ENCODE peak calls at places on chromosomes 5 and 9, in eight cellular contexts. N, V, U, C, A, D, G and B are unnamed samples.

GRCh38 chr5:170711300-170711699 is 72.2 kb upstream of the GABRP start:
- DNase-seq in N (no peak), C (no peak), V (no peak), U (no peak), A (no peak), D (no peak), G (no peak), B (no peak)

GRCh38 chr5:160470437-160471341 is 49.0 kb downstream of the PTTG1 start:
- DNase-seq in V (no peak), U (no peak), G (no peak), N (peak; percentile 68), D (no peak), C (no peak), A (no peak), B (no peak)

GRCh38 chr5:34524123-34524522 is 132.0 kb upstream of the RAI14 start:
- DNase-seq in C (no peak), G (no peak), N (peak; percentile 76), U (no peak), A (no peak), V (no peak), D (peak; percentile 85), B (peak; percentile 72)

GRCh38 chr5:66661149-66661548 is 65.0 kb downstream of the MAST4 start:
- DNase-seq in V (no peak), C (no peak), G (no peak), N (peak; percentile 94), D (peak; percentile 87), U (no peak), A (no peak), B (no peak)

GRCh38 chr5:133357758-133358157 is 254.6 kb downstream of the FSTL4 start:
- DNase-seq in A (no peak), U (no peak), C (no peak), N (no peak), G (no peak), D (no peak), V (no peak), B (no peak)

GRCh38 chr9:97840521-97840920 is 12.5 kb upstream of the FOXE1 start:
- DNase-seq in V (no peak), N (peak; percentile 78), D (no peak), U (no peak), C (no peak), A (no peak), G (no peak), B (peak; percentile 41)

GRCh38 chr5:14035859-14036440 is 91.5 kb upstream of the DNAH5 start:
- DNase-seq in D (peak; percentile 99), U (no peak), N (peak; percentile 100), C (peak; percentile 54), G (peak; percentile 86), V (peak; percentile 94), A (peak; percentile 14), B (peak; percentile 99)

GRCh38 chr5:10459080-10460055 is 17.7 kb downstream of the ROPN1L start:
- DNase-seq in V (no peak), A (no peak), C (no peak), G (no peak), N (no peak), D (no peak), U (no peak), B (no peak)

GRCh38 chr5:126265917-126266316 is 157.3 kb upstream of the GRAMD2B start:
- DNase-seq in V (no peak), U (no peak), D (no peak), N (no peak), G (no peak), C (no peak), A (no peak), B (peak; percentile 17)

GRCh38 chr5:25568989-25569625 is 924.3 kb upstream of the CDH10 start:
- DNase-seq in C (no peak), G (no peak), V (peak; percentile 33), D (no peak), U (peak; percentile 53), A (no peak), N (no peak), B (no peak)

GRCh38 chr5:95647331-95647659 is 718 bp downstream of the RFESD start:
- DNase-seq in D (no peak), N (no peak), C (no peak), A (no peak), V (no peak), G (no peak), U (no peak), B (no peak)

GRCh38 chr5:40502045-40502444 is 177.7 kb upstream of the PTGER4 start:
- DNase-seq in N (no peak), A (no peak), D (no peak), V (no peak), C (no peak), U (no peak), G (no peak), B (no peak)

GRCh38 chr5:173234129-173234793 is 745 bp downstream of the NKX2-5 start:
- DNase-seq in A (no peak), D (no peak), C (no peak), U (no peak), V (peak; percentile 69), N (no peak), G (no peak), B (no peak)

GRCh38 chr9:114680266-114681011 is 1.6 kb downstream of the TEX48 start:
- DNase-seq in A (no peak), U (no peak), G (no peak), D (peak; percentile 44), C (no peak), V (peak; percentile 25), N (no peak), B (no peak)

GRCh38 chr5:97000391-97000790 is 64.5 kb downstream of the LNPEP start:
- DNase-seq in U (no peak), A (no peak), D (no peak), C (no peak), V (no peak), G (no peak), N (peak; percentile 28), B (no peak)

GRCh38 chr9:96719538-96720315 is 58.2 kb downstream of the ZNF510 start:
- DNase-seq in A (no peak), U (no peak), V (peak; percentile 40), N (no peak), D (no peak), C (no peak), G (no peak), B (peak; percentile 35)

GRCh38 chr5:16459451-16459850 is 6.1 kb downstream of the ZNF622 start:
- DNase-seq in C (no peak), D (no peak), A (no peak), V (no peak), N (no peak), U (no peak), G (no peak), B (no peak)
- H3K4me2 ChIP-seq in C (no peak overlapping the region), D (no peak overlapping the region), A (no peak overlapping the region), V (no peak overlapping the region), N (no peak overlapping the region), U (peak overlapping the region; percentile 3), G (no peak overlapping the region), B (no peak overlapping the region)

GRCh38 chr5:51472472-51472871 is 89.2 kb downstream of the ISL1 start:
- DNase-seq in N (no peak), V (no peak), G (no peak), D (no peak), C (no peak), A (no peak), U (no peak), B (no peak)

GRCh38 chr5:51471642-51472041 is 88.4 kb downstream of the ISL1 start:
- DNase-seq in N (no peak), A (no peak), U (no peak), V (no peak), D (no peak), G (no peak), C (no peak), B (no peak)

GRCh38 chr5:51466214-51466613 is 83.0 kb downstream of the ISL1 start:
- DNase-seq in N (no peak), V (no peak), D (no peak), G (no peak), U (no peak), A (no peak), C (no peak), B (no peak)

GRCh38 chr5:51465165-51465564 is 81.9 kb downstream of the ISL1 start:
- DNase-seq in U (no peak), A (no peak), D (no peak), V (peak; percentile 52), C (no peak), N (no peak), G (peak; percentile 57), B (no peak)

DNA sequence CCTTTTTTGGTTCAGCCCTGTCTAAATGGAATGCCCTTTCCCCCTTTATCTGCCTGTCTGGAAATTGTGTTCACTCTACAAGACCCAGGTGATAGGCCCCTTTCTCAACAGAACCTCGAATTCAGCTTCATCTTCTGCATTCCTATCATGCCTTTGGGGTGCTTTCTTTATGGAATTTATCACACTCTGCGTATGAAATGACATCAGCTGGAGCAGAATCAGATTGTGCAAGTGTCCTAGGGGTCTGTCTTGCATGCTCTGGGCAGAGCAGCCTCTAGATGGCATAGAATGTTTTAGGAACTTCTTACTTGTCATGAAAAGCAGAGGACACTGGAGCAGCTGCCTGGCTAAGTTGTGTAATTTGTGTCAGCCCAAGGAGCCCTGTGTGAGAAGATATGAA is 84.9 kb downstream of the ISL1 start:
- DNase-seq in U (no peak), V (no peak), D (no peak), A (no peak), N (no peak), G (peak; percentile 25), C (no peak), B (no peak)
- H2AFZ ChIP-seq in U (no peak overlapping the region), V (no peak overlapping the region), D (no peak overlapping the region), A (no peak overlapping the region), N (no peak overlapping the region), G (no peak overlapping the region), C (no peak overlapping the region), B (no peak overlapping the region)

DNA sequence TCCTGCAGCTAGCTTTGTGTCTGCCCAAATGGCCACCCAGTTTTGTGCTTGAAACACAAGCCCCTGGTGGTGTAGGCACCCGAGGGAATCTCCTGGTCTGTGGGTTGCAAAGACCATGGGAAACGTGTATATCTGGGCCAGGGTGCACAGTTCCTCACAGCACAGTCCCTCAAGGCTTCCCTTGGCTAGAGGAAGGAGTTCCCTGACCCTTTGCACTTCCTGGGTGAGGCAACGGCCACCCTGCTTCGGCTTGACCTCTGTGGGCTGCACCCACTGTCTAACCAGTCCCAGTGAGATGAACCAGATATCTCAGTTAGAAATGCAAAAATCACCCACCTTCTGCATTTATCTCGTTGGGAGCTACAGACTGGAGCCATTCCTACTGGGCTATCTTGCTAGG is 865.0 kb upstream of the ACO1 start:
- DNase-seq in U (no peak), G (no peak), V (no peak), C (no peak), N (no peak), A (no peak), D (no peak), B (no peak)
- H3K4me2 ChIP-seq in U (no peak overlapping the region), G (no peak overlapping the region), V (no peak overlapping the region), C (no peak overlapping the region), N (no peak overlapping the region), A (no peak overlapping the region), D (no peak overlapping the region), B (no peak overlapping the region)

DNA sequence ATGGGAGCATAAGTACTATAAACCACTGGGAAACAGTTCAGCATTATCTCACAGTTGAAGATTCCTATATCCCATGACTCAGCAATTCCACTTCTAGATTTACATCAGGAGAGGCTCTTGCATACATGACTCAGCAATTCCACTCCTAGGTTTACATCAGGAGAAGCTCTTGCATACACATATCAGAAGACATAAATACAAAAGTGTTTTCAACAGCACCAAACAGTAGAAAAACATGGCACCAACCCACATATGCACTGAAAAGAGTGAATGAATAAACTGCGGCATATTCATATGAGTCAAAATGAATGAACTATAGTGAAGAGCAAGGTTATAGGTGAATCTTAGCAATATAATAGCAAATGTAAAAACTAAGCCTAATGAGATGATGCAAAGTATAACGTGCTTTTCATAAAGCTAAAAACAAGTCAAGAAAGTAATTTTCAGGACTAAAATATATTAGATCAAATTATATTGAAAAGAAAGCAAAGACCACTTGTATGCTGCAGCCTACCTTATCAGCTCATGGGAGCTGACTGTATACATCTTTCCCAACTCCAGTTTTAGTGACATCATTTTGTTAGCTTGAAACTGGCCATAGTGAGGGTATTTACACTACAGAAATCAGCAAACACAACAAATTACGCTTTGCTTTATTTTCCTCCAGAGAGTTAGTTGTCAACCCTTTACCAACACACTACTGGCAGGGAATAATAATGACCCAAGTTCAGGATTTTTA is 95.8 kb downstream of the ANKRD18B start:
- DNase-seq in D (peak; percentile 95), G (peak; percentile 82), N (peak; percentile 86), C (no peak), U (no peak), A (peak; percentile 14), V (peak; percentile 54), B (peak; percentile 71)
- H2AFZ ChIP-seq in D (no peak overlapping the region), G (no peak overlapping the region), N (no peak overlapping the region), C (no peak overlapping the region), U (no peak overlapping the region), A (no peak overlapping the region), V (no peak overlapping the region), B (no peak overlapping the region)